ENCODE peak calls at places on chromosomes 7 and 10, in four cellular contexts. One of them, this sample, is unnamed. For H3K79me2, the result is how much of the 10 kb centered on the place peaks cover.

GRCh38 chr7:128427289-128427891 is 17.6 kb upstream of the IMPDH1 start:
- DNase-seq in K562: peak
- DNase-seq in H1: no peak
- DNase-seq in HepG2: peak
- DNase-seq in this sample: peak

GRCh38 chr7:27183682-27184341 is 1.2 kb downstream of the HOXA11 start:
- DNase-seq in H1: peak
- DNase-seq in HepG2: no peak
- DNase-seq in K562: no peak
- DNase-seq in this sample: no peak

GRCh38 chr7:137919987-137920386 is 73.2 kb upstream of the DGKI start:
- DNase-seq in K562: no peak
- DNase-seq in H1: no peak
- DNase-seq in HepG2: no peak
- DNase-seq in this sample: no peak

GRCh38 chr7:148700693-148701092 is 2.0 kb downstream of the CUL1 start:
- DNase-seq in H1: no peak
- DNase-seq in HepG2: no peak
- DNase-seq in K562: peak
- DNase-seq in this sample: no peak

GRCh38 chr7:67470256-67470751 is 473.7 kb downstream of the TYW1 start:
- DNase-seq in K562: no peak
- DNase-seq in H1: no peak
- DNase-seq in HepG2: no peak
- DNase-seq in this sample: no peak

GRCh38 chr7:83550100-83550499 is 98.8 kb downstream of the SEMA3E start:
- DNase-seq in HepG2: no peak
- DNase-seq in H1: no peak
- DNase-seq in K562: no peak
- DNase-seq in this sample: no peak

GRCh38 chr7:129914536-129915272 is 38.1 kb downstream of the UBE2H start:
- DNase-seq in K562: no peak
- DNase-seq in H1: peak
- DNase-seq in HepG2: no peak
- DNase-seq in this sample: no peak

GRCh38 chr10:35843524-35844171 is 201.6 kb upstream of the FZD8 start:
- DNase-seq in K562: no peak
- DNase-seq in H1: no peak
- DNase-seq in HepG2: no peak
- DNase-seq in this sample: no peak

GRCh38 chr7:32560075-32560474 is 64.8 kb downstream of the AVL9 start:
- DNase-seq in HepG2: no peak
- DNase-seq in K562: no peak
- DNase-seq in H1: no peak
- DNase-seq in this sample: no peak

GRCh38 chr10:119928411-119928810 is 35.9 kb downstream of the SEC23IP start:
- DNase-seq in HepG2: no peak
- DNase-seq in K562: no peak
- DNase-seq in H1: no peak
- DNase-seq in this sample: no peak

GRCh38 chr10:97713828-97714400 is 384 bp downstream of the MARVELD1 start:
- DNase-seq in K562: peak
- DNase-seq in H1: peak
- DNase-seq in HepG2: no peak
- DNase-seq in this sample: no peak

GRCh38 chr7:41028591-41028990 is 674.3 kb downstream of the INHBA start:
- DNase-seq in H1: no peak
- DNase-seq in HepG2: no peak
- DNase-seq in K562: no peak
- DNase-seq in this sample: no peak

GRCh38 chr10:15897282-15897681 is 37.0 kb upstream of the MINDY3 start:
- DNase-seq in K562: no peak
- DNase-seq in H1: no peak
- DNase-seq in HepG2: no peak
- DNase-seq in this sample: no peak

GRCh38 chr10:86258488-86258887 is 108.1 kb downstream of the GRID1 start:
- DNase-seq in HepG2: no peak
- DNase-seq in H1: peak
- DNase-seq in K562: peak
- DNase-seq in this sample: no peak

GRCh38 chr10:88117227-88117626 is 253.8 kb downstream of the PTEN start:
- DNase-seq in K562: no peak
- DNase-seq in H1: no peak
- DNase-seq in HepG2: no peak
- DNase-seq in this sample: no peak

GRCh38 chr7:34612671-34613070 is 45.3 kb upstream of the NPSR1 start:
- DNase-seq in H1: no peak
- DNase-seq in K562: no peak
- DNase-seq in HepG2: peak
- DNase-seq in this sample: no peak

GRCh38 chr10:73940634-73941221 is 29.8 kb downstream of the PLAU start:
- DNase-seq in H1: peak
- DNase-seq in HepG2: peak
- DNase-seq in K562: peak
- DNase-seq in this sample: peak

GRCh38 chr7:40329601-40330153 is 194.9 kb downstream of the SUGCT start:
- DNase-seq in HepG2: peak
- DNase-seq in K562: peak
- DNase-seq in H1: no peak
- DNase-seq in this sample: peak

GRCh38 chr7:889391-889790 is 13.0 kb downstream of the GET4 start:
- DNase-seq in H1: no peak
- DNase-seq in HepG2: no peak
- DNase-seq in K562: no peak
- DNase-seq in this sample: no peak

GRCh38 chr7:89023902-89024301 is 228.4 kb upstream of the TEX47 start:
- DNase-seq in H1: no peak
- DNase-seq in K562: no peak
- DNase-seq in HepG2: no peak
- DNase-seq in this sample: no peak

GRCh38 chr10:104816501-104816900 is 175.4 kb downstream of the SORCS3 start:
- DNase-seq in K562: no peak
- DNase-seq in H1: no peak
- DNase-seq in HepG2: no peak
- DNase-seq in this sample: no peak

GRCh38 chr7:2978403-2978802 is 65.3 kb downstream of the CARD11 start:
- DNase-seq in H1: peak
- DNase-seq in HepG2: no peak
- DNase-seq in K562: no peak
- DNase-seq in this sample: no peak

DNA sequence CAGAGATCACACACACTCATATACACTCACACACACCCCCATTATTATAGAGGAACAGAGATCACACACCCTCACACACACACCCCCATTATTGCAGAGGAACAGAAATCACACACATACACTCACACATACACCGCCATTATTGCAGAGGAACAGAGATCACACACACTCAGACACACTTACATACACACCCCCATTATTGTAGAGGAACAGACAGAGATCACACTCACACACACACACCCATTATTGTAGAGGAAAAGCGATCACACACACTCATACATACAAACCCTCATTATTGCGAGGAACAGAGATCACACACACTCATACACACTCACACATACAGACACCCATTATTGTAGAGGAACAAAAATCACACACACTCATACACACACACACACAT is 239.0 kb downstream of the BUB3 start:
- DNase-seq in K562: no peak
- DNase-seq in H1: no peak
- DNase-seq in HepG2: no peak
- DNase-seq in this sample: no peak
- H3K79me2 ChIP-seq in K562: under half
- H3K79me2 ChIP-seq in H1: under half
- H3K79me2 ChIP-seq in HepG2: under half
- H3K79me2 ChIP-seq in this sample: under half

GRCh38 chr7:106062521-106062931 is 49.6 kb downstream of the SYPL1 start:
- DNase-seq in H1: no peak
- DNase-seq in HepG2: no peak
- DNase-seq in K562: no peak
- DNase-seq in this sample: no peak

GRCh38 chr7:106063692-106064091 is 48.4 kb downstream of the SYPL1 start:
- DNase-seq in H1: no peak
- DNase-seq in HepG2: no peak
- DNase-seq in K562: no peak
- DNase-seq in this sample: no peak

GRCh38 chr7:106064329-106064728 is 47.8 kb downstream of the SYPL1 start:
- DNase-seq in HepG2: no peak
- DNase-seq in K562: no peak
- DNase-seq in H1: no peak
- DNase-seq in this sample: no peak

GRCh38 chr7:106062006-106062405 is 50.1 kb downstream of the SYPL1 start:
- DNase-seq in HepG2: no peak
- DNase-seq in K562: no peak
- DNase-seq in H1: no peak
- DNase-seq in this sample: no peak

DNA sequence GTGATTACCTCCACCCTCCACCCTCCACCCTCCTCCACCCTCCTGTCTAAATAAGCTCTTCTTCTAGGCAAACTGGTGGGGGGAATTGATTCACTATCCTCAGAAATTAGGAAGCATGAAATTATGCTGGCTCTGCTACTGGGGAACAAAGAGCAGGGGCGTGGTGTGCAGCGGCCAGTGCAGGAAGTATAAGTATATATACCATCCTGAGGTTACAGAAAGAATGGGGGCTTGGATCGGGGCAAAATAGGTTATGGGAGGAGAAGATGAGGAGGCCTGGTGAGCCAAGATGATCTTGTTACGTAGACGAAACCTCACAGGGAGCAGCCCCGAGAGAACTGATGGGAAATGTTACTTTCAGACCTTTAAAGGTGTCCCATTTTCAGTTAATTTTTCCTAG is 49.1 kb downstream of the SYPL1 start:
- DNase-seq in H1: no peak
- DNase-seq in K562: no peak
- DNase-seq in HepG2: no peak
- DNase-seq in this sample: no peak
- TF ChIP-seq FOSL1 in H1: no peak
- TF ChIP-seq FOSL1 in K562: no peak
- TF ChIP-seq FOSL1 in HepG2: no peak
- TF ChIP-seq FOSL1 in this sample: no peak

DNA sequence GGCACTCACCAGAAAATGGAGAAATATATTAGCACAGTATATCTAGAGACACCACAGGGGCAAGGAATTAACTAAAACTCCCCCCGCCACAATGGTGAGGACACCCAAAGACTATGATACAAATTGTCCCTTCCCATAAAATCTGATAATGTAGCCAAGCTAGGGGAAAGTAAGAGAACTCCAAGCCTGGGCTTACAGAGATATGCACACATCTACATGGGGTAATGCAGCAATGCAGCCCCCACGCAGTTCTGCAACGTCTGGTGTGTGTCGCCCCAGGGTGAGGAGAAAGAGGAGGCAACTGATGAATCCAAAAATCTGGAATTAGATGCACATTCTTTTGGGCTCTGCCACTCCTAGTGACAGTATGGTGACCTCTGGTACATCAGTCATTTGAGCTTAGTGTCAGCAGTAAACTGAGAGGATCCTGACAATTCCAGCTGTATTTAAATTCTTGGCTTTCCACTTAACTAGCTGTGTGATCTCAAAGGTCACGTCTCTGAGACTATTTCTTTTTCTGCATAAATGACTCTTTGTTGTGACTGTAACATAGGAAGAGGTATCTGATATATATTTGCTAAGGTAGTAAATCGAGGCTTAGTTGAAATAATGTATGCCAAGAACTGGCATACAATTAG is 51.6 kb downstream of the PIP4K2A start:
- DNase-seq in K562: no peak
- DNase-seq in H1: no peak
- DNase-seq in HepG2: peak
- DNase-seq in this sample: no peak
- H3K79me2 ChIP-seq in K562: half or more
- H3K79me2 ChIP-seq in H1: half or more
- H3K79me2 ChIP-seq in HepG2: under half
- H3K79me2 ChIP-seq in this sample: half or more

DNA sequence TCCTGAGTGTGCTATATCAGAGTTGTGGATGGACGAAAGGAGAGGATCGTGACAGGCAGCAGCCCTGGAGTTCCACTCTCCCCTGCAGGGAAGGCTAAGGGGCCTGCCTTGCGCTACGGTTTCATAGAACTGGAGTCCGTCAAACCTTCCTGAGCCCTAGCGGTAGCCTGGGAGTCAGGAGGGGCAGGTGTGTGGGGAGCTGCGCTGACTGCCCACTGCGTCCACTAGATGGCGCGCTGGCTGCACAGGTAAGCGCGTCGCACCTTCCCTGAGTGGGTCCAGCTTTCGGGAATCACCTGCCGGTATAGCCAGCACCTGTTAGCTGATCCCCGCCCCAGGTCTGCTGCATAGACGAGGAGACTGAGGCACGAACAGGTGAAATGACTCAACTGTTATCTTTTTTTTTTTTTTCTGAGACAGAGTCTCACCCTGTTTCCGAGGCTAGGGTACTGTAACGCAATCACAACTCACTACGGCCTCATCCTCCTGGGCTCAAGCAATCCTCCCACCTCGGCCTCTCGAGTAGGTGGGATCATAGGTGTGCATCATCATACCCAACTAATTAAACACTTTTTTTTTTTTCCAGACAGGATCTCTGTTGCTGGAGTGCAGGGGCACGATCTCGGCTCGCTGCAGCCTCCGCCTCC is 20.2 kb upstream of the BAIAP2L1 start:
- DNase-seq in K562: peak
- DNase-seq in H1: peak
- DNase-seq in HepG2: peak
- DNase-seq in this sample: peak
- TF ChIP-seq FOSL1 in K562: no peak
- TF ChIP-seq FOSL1 in H1: no peak
- TF ChIP-seq FOSL1 in HepG2: no peak
- TF ChIP-seq FOSL1 in this sample: no peak

GRCh38 chr10:121595321-121595805 is 2.9 kb downstream of the FGFR2 start:
- DNase-seq in K562: no peak
- DNase-seq in HepG2: no peak
- DNase-seq in H1: no peak
- DNase-seq in this sample: no peak
- H3K79me2 ChIP-seq in K562: under half
- H3K79me2 ChIP-seq in HepG2: under half
- H3K79me2 ChIP-seq in H1: half or more
- H3K79me2 ChIP-seq in this sample: under half

DNA sequence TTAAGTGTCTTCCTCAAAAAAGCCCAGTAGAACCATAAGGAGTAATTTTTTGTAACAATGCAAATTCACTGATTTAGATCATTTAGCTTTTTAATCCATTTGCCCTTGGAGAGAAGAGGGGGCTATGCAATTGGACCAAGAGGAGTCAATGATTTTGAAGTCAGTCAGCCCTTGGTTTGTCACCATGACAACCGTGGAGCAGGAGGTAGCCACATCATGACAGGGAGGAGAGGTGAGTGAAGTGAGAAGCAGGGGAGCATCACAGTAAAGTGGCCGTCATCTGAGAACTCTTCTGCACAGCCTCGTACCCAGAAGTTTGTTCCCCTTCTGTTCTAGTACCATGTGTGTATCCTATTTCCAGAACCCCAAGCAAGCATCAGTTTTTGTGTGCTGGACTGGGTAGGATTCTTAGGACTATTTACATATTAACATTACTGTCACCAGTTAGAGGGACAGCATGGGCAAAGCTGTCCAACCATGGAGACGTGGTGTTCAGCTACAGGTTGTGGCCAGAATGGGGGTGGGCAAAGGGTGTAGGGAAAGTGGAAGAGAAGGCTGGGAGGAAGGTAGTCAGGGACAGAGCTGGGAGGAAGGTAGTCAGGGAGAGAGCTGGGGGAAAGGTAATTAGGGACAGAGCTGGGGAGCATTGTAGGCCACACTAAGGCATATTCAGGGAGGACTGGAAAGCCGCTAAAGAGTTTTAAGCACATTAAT is 13.1 kb downstream of the UBE3C start:
- DNase-seq in K562: peak
- DNase-seq in HepG2: no peak
- DNase-seq in H1: no peak
- DNase-seq in this sample: no peak
- TF ChIP-seq FOSL1 in K562: no peak
- TF ChIP-seq FOSL1 in HepG2: no peak
- TF ChIP-seq FOSL1 in H1: no peak
- TF ChIP-seq FOSL1 in this sample: no peak

This sample was measured in HCT116.